ENCODE peak calls at places on chromosomes 5 and 9, in six cellular contexts. F, W, M, T, A and N are unnamed samples.

GRCh38 chr5:139646912-139647391 is 1.2 kb upstream of the CXXC5 start:
- DNase-seq in F (no peak), W (peak), M (no peak), T (peak), A (no peak), N (no peak)

GRCh38 chr9:105053209-105053652 is 125.3 kb upstream of the ABCA1 start:
- DNase-seq in F (peak), W (peak), M (peak), T (no peak), A (peak), N (peak)

GRCh38 chr9:126113756-126114408 is 212.7 kb upstream of the MVB12B start:
- DNase-seq in F (no peak), W (no peak), M (no peak), T (no peak), A (no peak), N (no peak)

GRCh38 chr5:53871050-53871449 is 310.6 kb downstream of the NDUFS4 start:
- DNase-seq in F (no peak), W (no peak), M (no peak), T (no peak), A (peak), N (no peak)

GRCh38 chr5:10666531-10667305 is 94.3 kb downstream of the DAP start:
- DNase-seq in F (no peak), W (no peak), M (no peak), T (no peak), A (no peak), N (no peak)

GRCh38 chr9:110081395-110081794 is 126.6 kb downstream of the C9orf152 start:
- DNase-seq in F (peak), W (no peak), M (peak), T (no peak), A (peak), N (peak)

GRCh38 chr9:122216798-122217418 is 11.8 kb downstream of the LHX6 start:
- DNase-seq in F (no peak), W (no peak), M (no peak), T (peak), A (no peak), N (no peak)

GRCh38 chr5:92908952-92909351 is 672.1 kb downstream of the NR2F1-AS1 start:
- DNase-seq in F (no peak), W (no peak), M (no peak), T (no peak), A (no peak), N (no peak)

GRCh38 chr9:22416692-22417060 is 29.9 kb upstream of the DMRTA1 start:
- DNase-seq in F (peak), W (no peak), M (no peak), T (no peak), A (no peak), N (no peak)

GRCh38 chr5:154278172-154278571 is 87.6 kb downstream of the GALNT10 start:
- DNase-seq in F (peak), W (no peak), M (no peak), T (no peak), A (peak), N (peak)

GRCh38 chr9:131727795-131728545 is 11.9 kb downstream of the RAPGEF1 start:
- DNase-seq in F (no peak), W (no peak), M (no peak), T (no peak), A (no peak), N (no peak)

GRCh38 chr5:133108481-133108921 is 56.7 kb downstream of the HSPA4 start:
- DNase-seq in F (no peak), W (no peak), M (no peak), T (no peak), A (no peak), N (no peak)

GRCh38 chr5:154797762-154798161 is 42.6 kb downstream of the LARP1 start:
- DNase-seq in F (no peak), W (no peak), M (no peak), T (no peak), A (no peak), N (peak)

GRCh38 chr9:127575875-127576778 is 36.0 kb upstream of the STXBP1 start:
- DNase-seq in F (no peak), W (no peak), M (no peak), T (no peak), A (no peak), N (no peak)

GRCh38 chr9:109745335-109746283 is 34.4 kb upstream of the PALM2AKAP2 start:
- DNase-seq in F (peak), W (peak), M (peak), T (peak), A (peak), N (peak)

GRCh38 chr9:72149231-72149975 is at the start of gene GDA:
- DNase-seq in F (no peak), W (peak), M (no peak), T (peak), A (peak), N (no peak)

GRCh38 chr5:88093765-88094164 is 174.9 kb downstream of the TMEM161B start:
- DNase-seq in F (no peak), W (no peak), M (no peak), T (no peak), A (no peak), N (no peak)

GRCh38 chr5:140362875-140363630 is 3.1 kb downstream of the SLC4A9 start:
- DNase-seq in F (peak), W (peak), M (peak), T (peak), A (peak), N (peak)

GRCh38 chr9:93648836-93649235 is 72.5 kb downstream of the PHF2 start:
- DNase-seq in F (no peak), W (peak), M (no peak), T (no peak), A (no peak), N (no peak)

GRCh38 chr5:122051569-122051968 is 26.5 kb downstream of the LOX start:
- DNase-seq in F (no peak), W (no peak), M (no peak), T (no peak), A (no peak), N (no peak)

GRCh38 chr5:56530739-56531138 is 284.6 kb upstream of the MAP3K1 start:
- DNase-seq in F (no peak), W (no peak), M (no peak), T (no peak), A (no peak), N (no peak)

GRCh38 chr9:137279741-137280477 is 2.4 kb downstream of the TOR4A start:
- DNase-seq in F (no peak), W (no peak), M (no peak), T (no peak), A (no peak), N (no peak)

GRCh38 chr5:133247881-133248642 is 196.2 kb downstream of the HSPA4 start:
- DNase-seq in F (peak), W (no peak), M (peak), T (peak), A (no peak), N (peak)

GRCh38 chr5:73387630-73388370 is 60.8 kb downstream of the FOXD1 start:
- DNase-seq in F (no peak), W (no peak), M (peak), T (no peak), A (no peak), N (no peak)

GRCh38 chr5:156589859-156590216 is 260.3 kb upstream of the PPP1R2B start:
- DNase-seq in F (no peak), W (no peak), M (no peak), T (no peak), A (no peak), N (no peak)

GRCh38 chr9:96255698-96256097 is 46.3 kb downstream of the HSD17B3 start:
- DNase-seq in F (no peak), W (no peak), M (no peak), T (no peak), A (no peak), N (no peak)

GRCh38 chr5:77558266-77558665 is 66.2 kb upstream of the WDR41 start:
- DNase-seq in F (no peak), W (no peak), M (no peak), T (no peak), A (no peak), N (no peak)

GRCh38 chr5:157864067-157864466 is 5.1 kb upstream of the CLINT1 start:
- DNase-seq in F (no peak), W (no peak), M (no peak), T (peak), A (no peak), N (no peak)

GRCh38 chr5:88634014-88634413 is 249.0 kb downstream of the MEF2C start:
- DNase-seq in F (no peak), W (no peak), M (no peak), T (no peak), A (no peak), N (no peak)

GRCh38 chr9:129561594-129562281 is 59.2 kb downstream of the C9orf50 start:
- DNase-seq in F (no peak), W (no peak), M (no peak), T (no peak), A (no peak), N (no peak)

GRCh38 chr5:14153932-14154646 is 10.9 kb downstream of the TRIO start:
- DNase-seq in F (peak), W (peak), M (peak), T (peak), A (peak), N (peak)

GRCh38 chr5:57094753-57095683 is 78.8 kb upstream of the GPBP1 start:
- DNase-seq in F (no peak), W (no peak), M (no peak), T (peak), A (no peak), N (no peak)

GRCh38 chr9:123611228-123611627 is 255.2 kb downstream of the CRB2 start:
- DNase-seq in F (peak), W (no peak), M (peak), T (no peak), A (peak), N (peak)

GRCh38 chr5:172603425-172603824 is 37.6 kb upstream of the NEURL1B start:
- DNase-seq in F (no peak), W (no peak), M (peak), T (no peak), A (peak), N (peak)

GRCh38 chr5:472076-472655 is 29.2 kb downstream of the EXOC3 start:
- DNase-seq in F (no peak), W (peak), M (peak), T (peak), A (peak), N (no peak)